ENCODE peak calls at places on chromosomes 1 and 21, in six cellular contexts. S, L, C, O, P and Q are unnamed samples.
A peak's percentile ranks its signal among the peaks of the same experiment; 100 is the strongest.

GRCh38 chr1:81974883-81975555 is 174.3 kb downstream of the ADGRL2 start:
- DNase-seq in S (no peak), L (no peak), C (no peak), O (no peak), P (no peak), Q (no peak)

GRCh38 chr1:94098585-94099111 is 22.3 kb downstream of the ABCA4 start:
- DNase-seq in S (no peak), L (no peak), C (no peak), O (no peak), P (no peak), Q (no peak)

GRCh38 chr1:75514270-75514669 is 96.6 kb downstream of the SLC44A5 start:
- DNase-seq in S (no peak), L (no peak), C (no peak), O (peak; percentile 0), P (no peak), Q (no peak)

GRCh38 chr1:86714159-86714558 is 9.8 kb downstream of the SH3GLB1 start:
- DNase-seq in S (peak; percentile 12), L (peak; percentile 3), C (no peak), O (peak; percentile 12), P (no peak), Q (no peak)

GRCh38 chr21:31543191-31543590 is 116.3 kb upstream of the SOD1 start:
- DNase-seq in S (no peak), L (no peak), C (no peak), O (no peak), P (no peak), Q (no peak)

GRCh38 chr1:111848852-111849545 is 93.3 kb downstream of the DDX20 start:
- DNase-seq in S (no peak), L (no peak), C (no peak), O (no peak), P (no peak), Q (no peak)

GRCh38 chr1:12453400-12454343 is 164.3 kb downstream of the DHRS3 start:
- DNase-seq in S (no peak), L (no peak), C (peak; percentile 42), O (peak; percentile 19), P (no peak), Q (no peak)

GRCh38 chr1:41888756-41889155 is 30.0 kb downstream of the HIVEP3 start:
- DNase-seq in S (no peak), L (no peak), C (no peak), O (no peak), P (no peak), Q (no peak)

GRCh38 chr1:156368889-156369684 is at the start of gene RHBG:
- DNase-seq in S (no peak), L (peak; percentile 48), C (peak; percentile 35), O (peak; percentile 49), P (no peak), Q (no peak)

GRCh38 chr1:85366391-85366790 is 90.0 kb upstream of the BCL10 start:
- DNase-seq in S (peak; percentile 31), L (peak; percentile 93), C (no peak), O (peak; percentile 91), P (no peak), Q (no peak)

GRCh38 chr1:190474010-190474409 is 3.7 kb downstream of the BRINP3 start:
- DNase-seq in S (no peak), L (no peak), C (no peak), O (no peak), P (no peak), Q (no peak)

GRCh38 chr1:45971922-45972321 is 160.5 kb downstream of the PIK3R3 start:
- DNase-seq in S (no peak), L (no peak), C (no peak), O (no peak), P (no peak), Q (no peak)

GRCh38 chr1:43272161-43272560 is 2.4 kb downstream of the TMEM125 start:
- DNase-seq in S (peak; percentile 5), L (no peak), C (no peak), O (no peak), P (no peak), Q (no peak)

GRCh38 chr1:235513495-235514366 is 9.5 kb upstream of the B3GALNT2 start:
- DNase-seq in S (peak; percentile 35), L (peak; percentile 72), C (peak; percentile 50), O (peak; percentile 74), P (no peak), Q (no peak)

GRCh38 chr1:181170194-181170593 is 81.7 kb downstream of the IER5 start:
- DNase-seq in S (no peak), L (no peak), C (no peak), O (no peak), P (no peak), Q (no peak)

GRCh38 chr1:244054924-244055263 is 3.8 kb downstream of the ZBTB18 start:
- DNase-seq in S (no peak), L (no peak), C (no peak), O (no peak), P (no peak), Q (no peak)

GRCh38 chr1:209900734-209901133 is 37.3 kb upstream of the SYT14 start:
- DNase-seq in S (peak; percentile 70), L (peak; percentile 79), C (no peak), O (peak; percentile 84), P (no peak), Q (no peak)

GRCh38 chr1:24536391-24536840 is 19.5 kb upstream of the NCMAP start:
- DNase-seq in S (no peak), L (peak; percentile 31), C (peak; percentile 81), O (no peak), P (peak; percentile 74), Q (peak; percentile 75)

GRCh38 chr1:33641099-33641830 is 168.8 kb downstream of the ZSCAN20 start:
- DNase-seq in S (peak; percentile 44), L (no peak), C (no peak), O (peak; percentile 81), P (no peak), Q (no peak)

GRCh38 chr21:27580276-27580675 is 613.4 kb upstream of the ADAMTS5 start:
- DNase-seq in S (no peak), L (peak; percentile 66), C (no peak), O (peak; percentile 36), P (no peak), Q (no peak)

GRCh38 chr21:46000182-46000730 is 18.7 kb downstream of the COL6A1 start:
- DNase-seq in S (no peak), L (no peak), C (no peak), O (no peak), P (no peak), Q (no peak)

GRCh38 chr1:173714441-173714758 is 381 bp upstream of the KLHL20 start:
- DNase-seq in S (no peak), L (no peak), C (no peak), O (no peak), P (no peak), Q (no peak)

GRCh38 chr1:204448321-204448964 is 36.8 kb upstream of the PPP1R15B start:
- DNase-seq in S (no peak), L (peak; percentile 39), C (no peak), O (no peak), P (no peak), Q (no peak)

GRCh38 chr1:90317628-90318027 is 322.7 kb downstream of the ZNF326 start:
- DNase-seq in S (no peak), L (no peak), C (no peak), O (no peak), P (no peak), Q (no peak)

GRCh38 chr1:222767152-222767571 is 30.2 kb downstream of the FAM177B start:
- DNase-seq in S (no peak), L (no peak), C (no peak), O (no peak), P (no peak), Q (no peak)

GRCh38 chr21:32094792-32095191 is 184.1 kb downstream of the MIS18A start:
- DNase-seq in S (peak; percentile 39), L (peak; percentile 42), C (no peak), O (peak; percentile 62), P (no peak), Q (no peak)

GRCh38 chr1:45752441-45753052 is 2.1 kb upstream of the IPP start:
- DNase-seq in S (peak; percentile 10), L (no peak), C (no peak), O (peak; percentile 44), P (no peak), Q (no peak)

GRCh38 chr1:246165826-246166709 is 341.0 kb downstream of the SMYD3 start:
- DNase-seq in S (no peak), L (no peak), C (no peak), O (no peak), P (no peak), Q (no peak)

GRCh38 chr1:67162954-67163353 is 3.3 kb upstream of the IL23R start:
- DNase-seq in S (no peak), L (peak; percentile 47), C (peak; percentile 71), O (peak; percentile 47), P (no peak), Q (no peak)

GRCh38 chr1:194295690-194296089 is 1109.3 kb upstream of the B3GALT2 start:
- DNase-seq in S (peak; percentile 5), L (peak; percentile 30), C (peak; percentile 27), O (peak; percentile 0), P (no peak), Q (peak; percentile 15)

GRCh38 chr1:181111559-181111958 is 23.1 kb downstream of the IER5 start:
- DNase-seq in S (no peak), L (peak; percentile 75), C (no peak), O (peak; percentile 50), P (no peak), Q (no peak)

GRCh38 chr1:24886241-24886640 is 43.8 kb downstream of the RUNX3 start:
- DNase-seq in S (no peak), L (no peak), C (peak; percentile 2), O (no peak), P (no peak), Q (no peak)